ENCODE peak calls at places on chromosome 12, in six cellular contexts. One of them, this sample, is unnamed.

GRCh38 chr12:49987620-49988303 is 15.0 kb downstream of the AQP6 start:
- DNase-seq in GDM1: no peak
- DNase-seq in fibroblast of mammary gland: no peak
- DNase-seq in GM23248: no peak
- DNase-seq in NCI-H748 treated with DMSO at 0.1 percent for 48 hours: no peak
- DNase-seq in NCI-H345: no peak
- DNase-seq in this sample: no peak

GRCh38 chr12:56941299-56942017 is 7.2 kb upstream of the SDR9C7 start:
- DNase-seq in GM23248: peak
- DNase-seq in NCI-H748 treated with DMSO at 0.1 percent for 48 hours: no peak
- DNase-seq in fibroblast of mammary gland: peak
- DNase-seq in GDM1: peak
- DNase-seq in NCI-H345: no peak
- DNase-seq in this sample: no peak

GRCh38 chr12:22467190-22467589 is 77.2 kb downstream of the C2CD5 start:
- DNase-seq in GDM1: no peak
- DNase-seq in NCI-H345: no peak
- DNase-seq in GM23248: no peak
- DNase-seq in fibroblast of mammary gland: peak
- DNase-seq in NCI-H748 treated with DMSO at 0.1 percent for 48 hours: no peak
- DNase-seq in this sample: no peak

GRCh38 chr12:28824193-28824846 is 324.8 kb upstream of the FAR2 start:
- DNase-seq in GM23248: no peak
- DNase-seq in NCI-H345: no peak
- DNase-seq in GDM1: no peak
- DNase-seq in fibroblast of mammary gland: no peak
- DNase-seq in NCI-H748 treated with DMSO at 0.1 percent for 48 hours: no peak
- DNase-seq in this sample: no peak

GRCh38 chr12:79658221-79658620 is 32.5 kb downstream of the PAWR start:
- DNase-seq in NCI-H345: no peak
- DNase-seq in GM23248: peak
- DNase-seq in GDM1: no peak
- DNase-seq in fibroblast of mammary gland: peak
- DNase-seq in NCI-H748 treated with DMSO at 0.1 percent for 48 hours: no peak
- DNase-seq in this sample: no peak

GRCh38 chr12:8145754-8146415 is 10.9 kb upstream of the ZNF705A start:
- DNase-seq in NCI-H748 treated with DMSO at 0.1 percent for 48 hours: no peak
- DNase-seq in GM23248: peak
- DNase-seq in fibroblast of mammary gland: peak
- DNase-seq in NCI-H345: no peak
- DNase-seq in GDM1: no peak
- DNase-seq in this sample: no peak

GRCh38 chr12:90858261-90858660 is 96.7 kb downstream of the CCER1 start:
- DNase-seq in fibroblast of mammary gland: no peak
- DNase-seq in GDM1: no peak
- DNase-seq in NCI-H748 treated with DMSO at 0.1 percent for 48 hours: no peak
- DNase-seq in GM23248: no peak
- DNase-seq in NCI-H345: peak
- DNase-seq in this sample: no peak

GRCh38 chr12:40183745-40184144 is 41.1 kb upstream of the LRRK2 start:
- DNase-seq in NCI-H748 treated with DMSO at 0.1 percent for 48 hours: no peak
- DNase-seq in GM23248: no peak
- DNase-seq in GDM1: no peak
- DNase-seq in NCI-H345: no peak
- DNase-seq in fibroblast of mammary gland: no peak
- DNase-seq in this sample: no peak

GRCh38 chr12:100867639-100868393 is 73.2 kb downstream of the ANO4 start:
- DNase-seq in NCI-H748 treated with DMSO at 0.1 percent for 48 hours: no peak
- DNase-seq in NCI-H345: peak
- DNase-seq in GM23248: no peak
- DNase-seq in GDM1: no peak
- DNase-seq in fibroblast of mammary gland: no peak
- DNase-seq in this sample: no peak

GRCh38 chr12:63301311-63301710 is 150.3 kb upstream of the AVPR1A start:
- DNase-seq in GDM1: no peak
- DNase-seq in NCI-H748 treated with DMSO at 0.1 percent for 48 hours: no peak
- DNase-seq in fibroblast of mammary gland: no peak
- DNase-seq in NCI-H345: no peak
- DNase-seq in GM23248: peak
- DNase-seq in this sample: no peak

GRCh38 chr12:122356192-122356635 is 66.3 kb downstream of the CLIP1 start:
- DNase-seq in GDM1: peak
- DNase-seq in NCI-H345: peak
- DNase-seq in fibroblast of mammary gland: peak
- DNase-seq in GM23248: peak
- DNase-seq in NCI-H748 treated with DMSO at 0.1 percent for 48 hours: peak
- DNase-seq in this sample: peak

GRCh38 chr12:124646385-124647230 is 79.2 kb upstream of the NCOR2 start:
- DNase-seq in GDM1: peak
- DNase-seq in fibroblast of mammary gland: no peak
- DNase-seq in NCI-H345: no peak
- DNase-seq in NCI-H748 treated with DMSO at 0.1 percent for 48 hours: no peak
- DNase-seq in GM23248: peak
- DNase-seq in this sample: no peak

GRCh38 chr12:52228931-52229330 is 4.1 kb upstream of the KRT7 start:
- DNase-seq in fibroblast of mammary gland: no peak
- DNase-seq in NCI-H748 treated with DMSO at 0.1 percent for 48 hours: no peak
- DNase-seq in GM23248: no peak
- DNase-seq in NCI-H345: no peak
- DNase-seq in GDM1: no peak
- DNase-seq in this sample: no peak

GRCh38 chr12:66359300-66359699 is 57.0 kb downstream of the HELB start:
- DNase-seq in NCI-H748 treated with DMSO at 0.1 percent for 48 hours: no peak
- DNase-seq in NCI-H345: no peak
- DNase-seq in GM23248: no peak
- DNase-seq in fibroblast of mammary gland: no peak
- DNase-seq in GDM1: no peak
- DNase-seq in this sample: no peak

GRCh38 chr12:4562034-4562657 is at the start of gene DYRK4:
- DNase-seq in fibroblast of mammary gland: peak
- DNase-seq in NCI-H345: no peak
- DNase-seq in GDM1: no peak
- DNase-seq in GM23248: peak
- DNase-seq in NCI-H748 treated with DMSO at 0.1 percent for 48 hours: peak
- DNase-seq in this sample: peak

GRCh38 chr12:99029502-99030271 is 384.6 kb downstream of the APAF1 start:
- DNase-seq in GDM1: no peak
- DNase-seq in fibroblast of mammary gland: no peak
- DNase-seq in GM23248: no peak
- DNase-seq in NCI-H345: no peak
- DNase-seq in NCI-H748 treated with DMSO at 0.1 percent for 48 hours: no peak
- DNase-seq in this sample: peak

GRCh38 chr12:127083028-127083949 is 1183.7 kb upstream of the TMEM132C start:
- DNase-seq in GM23248: peak
- DNase-seq in NCI-H748 treated with DMSO at 0.1 percent for 48 hours: peak
- DNase-seq in NCI-H345: peak
- DNase-seq in fibroblast of mammary gland: peak
- DNase-seq in GDM1: peak
- DNase-seq in this sample: peak

GRCh38 chr12:4270670-4271432 is 2.7 kb upstream of the CCND2 start:
- DNase-seq in GDM1: peak
- DNase-seq in NCI-H345: no peak
- DNase-seq in NCI-H748 treated with DMSO at 0.1 percent for 48 hours: no peak
- DNase-seq in fibroblast of mammary gland: peak
- DNase-seq in GM23248: peak
- DNase-seq in this sample: no peak

GRCh38 chr12:22306311-22306710 is 28.2 kb downstream of the ST8SIA1 start:
- DNase-seq in fibroblast of mammary gland: peak
- DNase-seq in NCI-H345: no peak
- DNase-seq in GDM1: no peak
- DNase-seq in GM23248: peak
- DNase-seq in NCI-H748 treated with DMSO at 0.1 percent for 48 hours: no peak
- DNase-seq in this sample: no peak

GRCh38 chr12:52776913-52777395 is at the start of gene KRT76:
- DNase-seq in NCI-H345: no peak
- DNase-seq in NCI-H748 treated with DMSO at 0.1 percent for 48 hours: no peak
- DNase-seq in GDM1: no peak
- DNase-seq in GM23248: no peak
- DNase-seq in fibroblast of mammary gland: no peak
- DNase-seq in this sample: no peak

GRCh38 chr12:122413516-122414404 is 8.7 kb downstream of the CLIP1 start:
- DNase-seq in fibroblast of mammary gland: peak
- DNase-seq in NCI-H345: no peak
- DNase-seq in GM23248: peak
- DNase-seq in GDM1: no peak
- DNase-seq in NCI-H748 treated with DMSO at 0.1 percent for 48 hours: no peak
- DNase-seq in this sample: no peak

GRCh38 chr12:65822732-65823480 is 1.4 kb upstream of the HMGA2 start:
- DNase-seq in NCI-H748 treated with DMSO at 0.1 percent for 48 hours: no peak
- DNase-seq in GM23248: peak
- DNase-seq in NCI-H345: no peak
- DNase-seq in fibroblast of mammary gland: peak
- DNase-seq in GDM1: no peak
- DNase-seq in this sample: peak

GRCh38 chr12:124543052-124543590 is 24.3 kb downstream of the NCOR2 start:
- DNase-seq in NCI-H748 treated with DMSO at 0.1 percent for 48 hours: peak
- DNase-seq in GM23248: peak
- DNase-seq in fibroblast of mammary gland: no peak
- DNase-seq in GDM1: no peak
- DNase-seq in NCI-H345: no peak
- DNase-seq in this sample: peak

GRCh38 chr12:122282066-122282465 is 15.8 kb upstream of the VPS33A start:
- DNase-seq in NCI-H748 treated with DMSO at 0.1 percent for 48 hours: no peak
- DNase-seq in GDM1: no peak
- DNase-seq in NCI-H345: no peak
- DNase-seq in GM23248: peak
- DNase-seq in fibroblast of mammary gland: peak
- DNase-seq in this sample: no peak

GRCh38 chr12:131551675-131552074 is 159.2 kb upstream of the SFSWAP start:
- DNase-seq in NCI-H345: no peak
- DNase-seq in fibroblast of mammary gland: no peak
- DNase-seq in GM23248: no peak
- DNase-seq in NCI-H748 treated with DMSO at 0.1 percent for 48 hours: no peak
- DNase-seq in GDM1: no peak
- DNase-seq in this sample: no peak

GRCh38 chr12:94811611-94812010 is 161.3 kb upstream of the TMCC3 start:
- DNase-seq in GDM1: no peak
- DNase-seq in NCI-H748 treated with DMSO at 0.1 percent for 48 hours: no peak
- DNase-seq in GM23248: no peak
- DNase-seq in NCI-H345: no peak
- DNase-seq in fibroblast of mammary gland: no peak
- DNase-seq in this sample: no peak

GRCh38 chr12:11830298-11830937 is 180.9 kb downstream of the ETV6 start:
- DNase-seq in NCI-H748 treated with DMSO at 0.1 percent for 48 hours: no peak
- DNase-seq in fibroblast of mammary gland: no peak
- DNase-seq in NCI-H345: no peak
- DNase-seq in GDM1: no peak
- DNase-seq in GM23248: no peak
- DNase-seq in this sample: no peak

GRCh38 chr12:121949643-121950397 is 31.4 kb downstream of the CFAP251 start:
- DNase-seq in GDM1: no peak
- DNase-seq in GM23248: peak
- DNase-seq in fibroblast of mammary gland: peak
- DNase-seq in NCI-H748 treated with DMSO at 0.1 percent for 48 hours: no peak
- DNase-seq in NCI-H345: peak
- DNase-seq in this sample: no peak

GRCh38 chr12:93908846-93909592 is 231.8 kb downstream of the CRADD start:
- DNase-seq in NCI-H748 treated with DMSO at 0.1 percent for 48 hours: peak
- DNase-seq in GM23248: peak
- DNase-seq in GDM1: no peak
- DNase-seq in NCI-H345: peak
- DNase-seq in fibroblast of mammary gland: peak
- DNase-seq in this sample: no peak

GRCh38 chr12:54933381-54933780 is 51.2 kb downstream of the TESPA1 start:
- DNase-seq in NCI-H748 treated with DMSO at 0.1 percent for 48 hours: no peak
- DNase-seq in fibroblast of mammary gland: peak
- DNase-seq in NCI-H345: no peak
- DNase-seq in GDM1: no peak
- DNase-seq in GM23248: peak
- DNase-seq in this sample: no peak

GRCh38 chr12:88145567-88146347 is 3.6 kb downstream of the TMTC3 start:
- DNase-seq in NCI-H345: peak
- DNase-seq in NCI-H748 treated with DMSO at 0.1 percent for 48 hours: peak
- DNase-seq in GDM1: no peak
- DNase-seq in fibroblast of mammary gland: no peak
- DNase-seq in GM23248: no peak
- DNase-seq in this sample: no peak